ENCODE peak calls at places on chromosomes 13 and 19, in ten cellular contexts. Q, S, L, O, V, E, U, M, J and W are unnamed samples.
A peak's percentile ranks its signal among the peaks of the same experiment; 100 is the strongest.

GRCh38 chr13:106361621-106362020 is 173.8 kb downstream of the EFNB2 start:
- DNase-seq in S (no peak), J (no peak), V (no peak), M (no peak), O (no peak), L (no peak), E (no peak), Q (peak; percentile 24), U (no peak), W (no peak)

GRCh38 chr13:95355491-95355890 is 54.2 kb upstream of the ABCC4 start:
- DNase-seq in Q (peak; percentile 44), M (no peak), O (no peak), U (no peak), E (no peak), S (no peak), L (no peak), J (peak; percentile 48), V (no peak), W (no peak)

GRCh38 chr19:50480281-50481111 is 3.8 kb upstream of the GARIN5A start:
- DNase-seq in S (no peak), L (no peak), Q (no peak), M (no peak), V (no peak), U (no peak), E (no peak), J (no peak), O (no peak), W (no peak)

GRCh38 chr13:97432232-97432916 is 1.6 kb upstream of the RAP2A start:
- DNase-seq in Q (no peak), M (no peak), S (no peak), U (no peak), L (peak; percentile 62), O (no peak), J (peak; percentile 2), E (no peak), V (no peak), W (no peak)

GRCh38 chr13:20441879-20442278 is 83.8 kb downstream of the CRYL1 start:
- DNase-seq in V (no peak), L (peak; percentile 34), O (no peak), M (no peak), Q (peak; percentile 63), J (peak; percentile 31), E (no peak), U (no peak), S (no peak), W (no peak)

GRCh38 chr13:51330741-51331140 is 8.8 kb upstream of the SERPINE3 start:
- DNase-seq in L (no peak), U (no peak), J (peak; percentile 46), Q (peak; percentile 64), E (no peak), M (no peak), S (no peak), V (no peak), O (no peak), W (peak; percentile 84)

GRCh38 chr19:51295382-51296126 is 15.9 kb upstream of the IGLON5 start:
- DNase-seq in O (no peak), J (no peak), V (no peak), E (no peak), M (no peak), U (no peak), S (no peak), L (no peak), Q (no peak), W (no peak)

GRCh38 chr19:27752530-27753184 is 1460.3 kb downstream of the UQCRFS1 start:
- DNase-seq in Q (no peak), O (no peak), S (no peak), J (no peak), U (no peak), M (no peak), V (no peak), L (no peak), E (no peak), W (no peak)

GRCh38 chr13:46633416-46633815 is 80.4 kb downstream of the LRCH1 start:
- DNase-seq in O (no peak), S (peak; percentile 49), V (peak; percentile 49), M (no peak), Q (peak; percentile 66), L (no peak), E (no peak), J (peak; percentile 73), U (no peak), W (peak; percentile 14)

GRCh38 chr13:75566658-75567057 is 17.1 kb downstream of the UCHL3 start:
- DNase-seq in L (peak; percentile 13), U (no peak), E (no peak), O (no peak), S (no peak), V (no peak), J (peak; percentile 62), Q (peak; percentile 71), M (peak; percentile 33), W (no peak)

GRCh38 chr13:63308585-63308984 is 1892.9 kb upstream of the PCDH20 start:
- DNase-seq in Q (no peak), L (no peak), U (no peak), M (no peak), O (no peak), V (no peak), S (no peak), J (no peak), E (no peak), W (no peak)

GRCh38 chr13:77522444-77522843 is 13.1 kb upstream of the SCEL start:
- DNase-seq in O (no peak), U (no peak), L (no peak), E (no peak), S (no peak), Q (no peak), J (no peak), V (no peak), M (no peak), W (no peak)

GRCh38 chr19:5403968-5404640 is 51.1 kb upstream of the ZNRF4 start:
- DNase-seq in E (peak; percentile 34), S (peak; percentile 86), Q (peak; percentile 89), V (peak; percentile 23), O (peak; percentile 46), M (no peak), J (peak; percentile 94), U (no peak), L (peak; percentile 46), W (peak; percentile 83)

GRCh38 chr19:8208119-8208709 is 956 bp upstream of the CERS4 start:
- DNase-seq in Q (no peak), M (no peak), E (no peak), U (no peak), O (no peak), L (peak; percentile 52), S (no peak), J (peak; percentile 5), V (no peak), W (no peak)

GRCh38 chr19:49984491-49984890 is 23.5 kb upstream of the SIGLEC11 start:
- DNase-seq in O (no peak), M (no peak), L (no peak), S (no peak), V (no peak), Q (no peak), U (no peak), J (no peak), E (no peak), W (no peak)

GRCh38 chr19:31415322-31415721 is 66.1 kb upstream of the TSHZ3 start:
- DNase-seq in O (no peak), V (no peak), L (no peak), E (no peak), Q (no peak), U (no peak), S (no peak), M (no peak), J (no peak), W (no peak)

GRCh38 chr13:113956571-113956970 is 17.3 kb downstream of the C13orf46 start:
- DNase-seq in Q (no peak), O (no peak), J (no peak), M (no peak), U (no peak), L (no peak), V (no peak), E (no peak), S (no peak), W (no peak)

GRCh38 chr13:112247471-112248405 is 128.4 kb upstream of the SPACA7 start:
- DNase-seq in U (no peak), M (no peak), L (no peak), J (no peak), S (no peak), O (no peak), Q (no peak), V (no peak), E (no peak), W (no peak)